ENCODE peak calls at places on chromosomes 12 and 14, in ten cellular contexts. R is H7; A is left lung; J is lower leg skin; Y is neural progenitor cell; T is tibial nerve; P is mammary epithelial cell; G is CD8-positive, alpha-beta memory T cell; Z is GM06990; M is mucosa of descending colon. L is an unnamed sample.

GRCh38 chr14:69763761-69764510 is 3.0 kb upstream of the SRSF5 start:
- DNase-seq in R (no peak), A (no peak), J (peak; percentile 1), Y (no peak), T (no peak), P (no peak), G (no peak), Z (no peak), M (no peak), L (no peak)

GRCh38 chr12:108399514-108399913 is 60.4 kb upstream of the CMKLR1 start:
- DNase-seq in R (no peak), A (no peak), J (peak; percentile 32), Y (no peak), T (peak; percentile 47), P (no peak), G (no peak), Z (no peak), M (no peak), L (peak; percentile 91)

GRCh38 chr14:95679995-95680735 is 6.1 kb upstream of the TCL1B start:
- DNase-seq in R (peak; percentile 49), A (no peak), J (no peak), Y (peak; percentile 58), T (no peak), P (no peak), G (no peak), Z (no peak), M (no peak), L (no peak)

GRCh38 chr14:32252030-32252670 is 49.1 kb upstream of the RNU6-8 start:
- DNase-seq in R (peak; percentile 67), A (no peak), J (peak; percentile 58), Y (peak; percentile 79), T (peak; percentile 63), P (peak; percentile 56), G (no peak), Z (peak; percentile 20), M (no peak), L (no peak)

GRCh38 chr12:130385193-130385592 is 47.5 kb downstream of the PIWIL1 start:
- DNase-seq in R (no peak), A (no peak), J (no peak), Y (no peak), T (no peak), P (no peak), G (no peak), Z (no peak), M (no peak), L (no peak)

GRCh38 chr14:90760055-90760444 is 56.2 kb downstream of the TTC7B start:
- DNase-seq in R (peak; percentile 4), A (no peak), J (no peak), Y (no peak), T (no peak), P (no peak), G (no peak), Z (no peak), M (no peak), L (no peak)

GRCh38 chr14:104650057-104650980 is 39.1 kb upstream of the INF2 start:
- DNase-seq in R (peak; percentile 99), A (peak; percentile 87), J (peak; percentile 37), Y (peak; percentile 86), T (peak; percentile 78), P (no peak), G (peak; percentile 40), Z (peak; percentile 80), M (no peak), L (peak; percentile 72)

GRCh38 chr12:71397433-71397954 is 42.1 kb upstream of the LGR5 start:
- DNase-seq in R (no peak), A (no peak), J (no peak), Y (no peak), T (no peak), P (no peak), G (no peak), Z (no peak), M (no peak), L (no peak)

GRCh38 chr14:69413483-69413882 is 15.0 kb downstream of the SLC39A9 start:
- DNase-seq in R (no peak), A (no peak), J (no peak), Y (no peak), T (no peak), P (no peak), G (no peak), Z (no peak), M (no peak), L (no peak)

GRCh38 chr14:100802766-100803693 is 22.9 kb upstream of the MEG3 start:
- DNase-seq in R (no peak), A (no peak), J (no peak), Y (no peak), T (no peak), P (no peak), G (no peak), Z (no peak), M (peak; percentile 10), L (no peak)

GRCh38 chr14:41609704-41610183 is 3.1 kb downstream of the LRFN5 start:
- DNase-seq in R (peak; percentile 80), A (peak; percentile 79), J (peak; percentile 47), Y (peak; percentile 85), T (peak; percentile 43), P (no peak), G (no peak), Z (no peak), M (peak; percentile 54), L (peak; percentile 88)

GRCh38 chr12:120249266-120249874 is 16.2 kb downstream of the PXN start:
- DNase-seq in R (no peak), A (no peak), J (no peak), Y (no peak), T (no peak), P (no peak), G (no peak), Z (no peak), M (no peak), L (no peak)

GRCh38 chr12:77122661-77123060 is 57.3 kb upstream of the E2F7 start:
- DNase-seq in R (no peak), A (no peak), J (no peak), Y (no peak), T (no peak), P (no peak), G (no peak), Z (no peak), M (no peak), L (no peak)

DNA sequence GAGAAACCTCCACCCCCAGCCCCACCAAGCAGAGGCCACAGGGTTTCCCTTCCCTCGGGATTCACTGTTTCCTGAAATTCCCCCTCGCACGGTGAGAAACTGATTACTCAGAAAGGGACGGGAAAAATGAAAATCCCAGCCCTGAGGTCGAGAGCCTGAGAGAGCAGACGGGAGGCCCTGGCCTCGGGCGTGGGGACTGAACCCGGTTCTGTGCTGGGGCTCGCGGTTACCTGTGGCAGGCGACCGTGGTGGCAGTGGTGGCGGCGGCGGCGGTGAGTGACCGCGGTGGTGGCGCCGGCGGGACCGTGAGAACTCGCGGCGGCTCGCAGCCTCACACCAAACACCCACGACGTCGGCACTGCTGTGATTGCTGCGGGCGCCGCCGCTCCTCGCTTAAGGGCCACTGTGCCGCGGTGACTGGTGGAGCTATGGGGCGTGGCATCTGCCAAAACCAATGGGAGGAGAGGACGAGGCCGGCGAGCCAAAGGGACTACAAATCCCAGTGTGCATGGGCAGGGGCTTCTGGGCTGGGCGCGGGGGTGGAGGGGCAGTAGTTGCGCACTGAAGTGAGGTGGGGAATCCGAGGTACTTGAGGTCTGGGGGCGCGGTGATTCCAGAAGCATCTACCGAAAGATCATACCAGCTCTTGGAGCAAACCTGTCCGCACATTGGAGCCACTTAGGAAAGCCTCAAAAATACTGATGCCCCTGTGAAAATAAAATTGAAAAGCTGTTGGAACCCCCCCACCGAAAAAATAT is at the start of gene LGMN:
- DNase-seq in R (peak; percentile 96), A (peak; percentile 95), J (peak; percentile 95), Y (peak; percentile 97), T (peak; percentile 93), P (peak; percentile 88), G (peak; percentile 59), Z (peak; percentile 91), M (peak; percentile 95), L (peak; percentile 98)
- H3K4me3 ChIP-seq in R (peak within 1 kb of the TSS; percentile 64), A (peak within 1 kb of the TSS; percentile 67), J (peak within 1 kb of the TSS; percentile 82), Y (peak within 1 kb of the TSS; percentile 63), T (peak within 1 kb of the TSS; percentile 76), P (peak within 1 kb of the TSS; percentile 81), G (peak within 1 kb of the TSS; percentile 75), Z (peak within 1 kb of the TSS; percentile 86), M (peak within 1 kb of the TSS; percentile 46), L (peak within 1 kb of the TSS; percentile 94)

DNA sequence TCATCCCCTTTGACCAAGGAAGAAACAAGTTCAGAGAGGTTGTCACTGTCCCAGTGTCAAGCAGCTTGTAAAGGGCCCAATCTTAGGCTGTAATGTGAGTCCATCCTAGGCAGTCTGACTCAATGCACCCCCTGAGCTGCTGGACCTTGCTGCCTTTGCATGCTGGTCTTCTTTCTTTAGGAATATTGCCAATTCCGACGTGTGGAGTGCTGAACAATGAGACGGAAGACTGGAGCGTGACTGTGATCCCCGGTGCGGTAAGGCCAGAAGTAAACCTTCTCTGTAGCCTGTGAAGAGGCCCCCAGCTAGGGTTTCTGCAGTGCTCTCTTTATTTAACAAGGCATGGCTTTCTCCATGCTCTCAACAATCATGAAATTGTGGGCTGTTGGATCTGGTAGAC is 963 bp downstream of the TCTN2 start:
- DNase-seq in R (no peak), A (no peak), J (no peak), Y (peak; percentile 5), T (no peak), P (no peak), G (no peak), Z (no peak), M (no peak), L (no peak)
- H3K4me3 ChIP-seq in R (peak overlapping the region; percentile 71), A (no peak overlapping the region), J (no peak overlapping the region), Y (peak overlapping the region; percentile 92), T (peak overlapping the region; percentile 76), P (peak overlapping the region; percentile 64), G (peak overlapping the region; percentile 90), Z (no peak overlapping the region), M (no peak overlapping the region), L (peak overlapping the region; percentile 90)

GRCh38 chr12:25152055-25152454 is 42.9 kb downstream of the DNAI7 start:
- DNase-seq in R (peak; percentile 19), A (no peak), J (no peak), Y (no peak), T (no peak), P (no peak), G (no peak), Z (no peak), M (no peak), L (no peak)

GRCh38 chr12:25151476-25151875 is 43.5 kb downstream of the DNAI7 start:
- DNase-seq in R (peak; percentile 16), A (no peak), J (peak; percentile 29), Y (peak; percentile 4), T (peak; percentile 9), P (peak; percentile 86), G (no peak), Z (no peak), M (no peak), L (no peak)

GRCh38 chr12:25155031-25155576 is 39.9 kb downstream of the DNAI7 start:
- DNase-seq in R (peak; percentile 20), A (no peak), J (no peak), Y (peak; percentile 30), T (no peak), P (no peak), G (no peak), Z (peak; percentile 57), M (no peak), L (no peak)
- H3K4me3 ChIP-seq in R (no peak overlapping the region), A (no peak overlapping the region), J (no peak overlapping the region), Y (no peak overlapping the region), T (no peak overlapping the region), P (no peak overlapping the region), G (no peak overlapping the region), Z (no peak overlapping the region), M (no peak overlapping the region), L (no peak overlapping the region)

GRCh38 chr14:92931681-92932447 is 8.9 kb downstream of the CHGA start:
- DNase-seq in R (no peak), A (peak; percentile 41), J (no peak), Y (no peak), T (no peak), P (no peak), G (no peak), Z (no peak), M (no peak), L (no peak)
- H3K4me3 ChIP-seq in R (no peak overlapping the region), A (no peak overlapping the region), J (no peak overlapping the region), Y (no peak overlapping the region), T (no peak overlapping the region), P (no peak overlapping the region), G (no peak overlapping the region), Z (no peak overlapping the region), M (no peak overlapping the region), L (no peak overlapping the region)

L was measured in dorsolateral prefrontal cortex.